ENCODE peak calls at places on chromosomes 6 and 20, in four cellular contexts. H is stimulated activated CD4-positive, alpha-beta T cell treated with anti-CD3 and anti-CD28 coated beads, Interleukin-2, amount 100 ng/mL, for 48 hours; A is HT-29; X is fibroblast of the aortic adventitia. L is an unnamed sample.

GRCh38 chr6:3231213-3232016 is 4.0 kb upstream of the TUBB2B start:
- DNase-seq in H (no peak), A (peak; percentile 88), X (peak; percentile 66), L (no peak)

GRCh38 chr6:134176283-134176975 is 124.0 kb upstream of the SLC2A12 start:
- DNase-seq in H (no peak), A (no peak), X (peak; percentile 66), L (no peak)

GRCh38 chr6:113997106-113997505 is 26.2 kb upstream of the HDAC2 start:
- DNase-seq in H (no peak), A (no peak), X (peak; percentile 89), L (no peak)

GRCh38 chr6:160487116-160487515 is 138.9 kb downstream of the SLC22A3 start:
- DNase-seq in H (no peak), A (no peak), X (no peak), L (no peak)

GRCh38 chr20:53212018-53212417 is 239.9 kb downstream of the TSHZ2 start:
- DNase-seq in H (no peak), A (no peak), X (no peak), L (no peak)

GRCh38 chr20:50892394-50892793 is 38.8 kb downstream of the ADNP start:
- DNase-seq in H (no peak), A (no peak), X (no peak), L (no peak)

GRCh38 chr6:20404641-20405032 is 3.0 kb downstream of the E2F3 start:
- DNase-seq in H (peak; percentile 17), A (peak; percentile 67), X (peak; percentile 69), L (peak; percentile 93)

GRCh38 chr20:38991814-38992593 is 29.9 kb downstream of the DHX35 start:
- DNase-seq in H (no peak), A (no peak), X (no peak), L (no peak)

GRCh38 chr20:48397689-48398005 is 430.2 kb downstream of the PREX1 start:
- DNase-seq in H (no peak), A (no peak), X (no peak), L (no peak)

GRCh38 chr6:113182370-113183141 is 674.6 kb upstream of the MARCKS start:
- DNase-seq in H (no peak), A (peak; percentile 3), X (peak; percentile 85), L (no peak)

GRCh38 chr6:88650029-88650619 is 313.3 kb downstream of the RNGTT start:
- DNase-seq in H (no peak), A (no peak), X (peak; percentile 85), L (no peak)

GRCh38 chr20:37524859-37525708 is 2.6 kb downstream of the BLCAP start:
- DNase-seq in H (no peak), A (peak; percentile 91), X (peak; percentile 41), L (no peak)

GRCh38 chr6:13277231-13277630 is 51.1 kb downstream of the TBC1D7 start:
- DNase-seq in H (no peak), A (no peak), X (no peak), L (no peak)

GRCh38 chr6:163327936-163328335 is 86.6 kb upstream of the QKI start:
- DNase-seq in H (no peak), A (no peak), X (no peak), L (no peak)

GRCh38 chr6:142045380-142046270 is 87.1 kb upstream of the GJE1 start:
- DNase-seq in H (no peak), A (peak; percentile 22), X (peak; percentile 68), L (peak; percentile 23)

GRCh38 chr6:7262037-7262461 is 51.0 kb downstream of the SSR1 start:
- DNase-seq in H (no peak), A (no peak), X (no peak), L (no peak)

GRCh38 chr6:80527552-80528052 is 421.1 kb downstream of the BCKDHB start:
- DNase-seq in H (no peak), A (peak; percentile 74), X (no peak), L (no peak)

GRCh38 chr20:56826971-56827645 is 198.0 kb downstream of the TFAP2C start:
- DNase-seq in H (no peak), A (no peak), X (no peak), L (no peak)

GRCh38 chr6:152909241-152909640 is 73.6 kb downstream of the FBXO5 start:
- DNase-seq in H (no peak), A (no peak), X (no peak), L (no peak)

GRCh38 chr20:39445095-39445494 is 483.0 kb downstream of the DHX35 start:
- DNase-seq in H (no peak), A (no peak), X (no peak), L (no peak)

GRCh38 chr6:19803331-19804330 is 33.5 kb upstream of the ID4 start:
- DNase-seq in H (no peak), A (no peak), X (peak; percentile 86), L (no peak)

GRCh38 chr20:12827796-12828406 is 180.9 kb upstream of the SPTLC3 start:
- DNase-seq in H (no peak), A (no peak), X (no peak), L (no peak)

GRCh38 chr6:125300992-125301434 is 754 bp downstream of the HDDC2 start:
- DNase-seq in H (no peak), A (peak; percentile 11), X (peak; percentile 62), L (peak; percentile 33)

GRCh38 chr6:27495386-27496135 is 22.7 kb upstream of the ZNF184 start:
- DNase-seq in H (peak; percentile 75), A (no peak), X (peak; percentile 87), L (no peak)

GRCh38 chr6:168537485-168537884 is 96.5 kb downstream of the SMOC2 start:
- DNase-seq in H (no peak), A (no peak), X (no peak), L (no peak)

GRCh38 chr6:150865406-150866146 is at the start of gene MTHFD1L:
- DNase-seq in H (peak; percentile 69), A (peak; percentile 73), X (peak; percentile 94), L (peak; percentile 65)

L was measured in Kasumi-1.